ENCODE peak calls at places on chromosomes 12 and 14, in six cellular contexts. One of them, this sample, is unnamed. For H3K27me3, the result is how much of the 10 kb centered on the place peaks cover.

GRCh38 chr12:52171950-52172512 is 19.8 kb downstream of the KRT80 start:
- DNase-seq in esophagus squamous epithelium: no peak
- DNase-seq in heart left ventricle: no peak
- DNase-seq in uterus: no peak
- DNase-seq in HCT116: no peak
- DNase-seq in adrenal gland: peak
- DNase-seq in this sample: peak

GRCh38 chr14:99118046-99118721 is 153.8 kb downstream of the BCL11B start:
- DNase-seq in heart left ventricle: no peak
- DNase-seq in adrenal gland: no peak
- DNase-seq in uterus: no peak
- DNase-seq in HCT116: no peak
- DNase-seq in esophagus squamous epithelium: no peak
- DNase-seq in this sample: peak

GRCh38 chr14:103880334-103880985 is 33.1 kb upstream of the PPP1R13B start:
- DNase-seq in HCT116: no peak
- DNase-seq in uterus: peak
- DNase-seq in adrenal gland: peak
- DNase-seq in esophagus squamous epithelium: no peak
- DNase-seq in heart left ventricle: peak
- DNase-seq in this sample: peak

GRCh38 chr12:69497308-69498026 is 27.3 kb downstream of the FRS2 start:
- DNase-seq in uterus: no peak
- DNase-seq in HCT116: no peak
- DNase-seq in esophagus squamous epithelium: no peak
- DNase-seq in heart left ventricle: no peak
- DNase-seq in adrenal gland: no peak
- DNase-seq in this sample: no peak

GRCh38 chr14:23582906-23583760 is 4.5 kb upstream of the JPH4 start:
- DNase-seq in adrenal gland: no peak
- DNase-seq in uterus: no peak
- DNase-seq in esophagus squamous epithelium: no peak
- DNase-seq in HCT116: no peak
- DNase-seq in heart left ventricle: no peak
- DNase-seq in this sample: peak

GRCh38 chr12:6632026-6632978 is 3.5 kb downstream of the LPAR5 start:
- DNase-seq in uterus: no peak
- DNase-seq in adrenal gland: no peak
- DNase-seq in heart left ventricle: no peak
- DNase-seq in esophagus squamous epithelium: no peak
- DNase-seq in HCT116: no peak
- DNase-seq in this sample: no peak

GRCh38 chr14:58919262-58919661 is 269.2 kb upstream of the DAAM1 start:
- DNase-seq in HCT116: no peak
- DNase-seq in heart left ventricle: no peak
- DNase-seq in adrenal gland: no peak
- DNase-seq in esophagus squamous epithelium: no peak
- DNase-seq in uterus: no peak
- DNase-seq in this sample: no peak

GRCh38 chr12:66900616-66901015 is 221.7 kb upstream of the GRIP1 start:
- DNase-seq in heart left ventricle: no peak
- DNase-seq in adrenal gland: no peak
- DNase-seq in esophagus squamous epithelium: no peak
- DNase-seq in HCT116: no peak
- DNase-seq in uterus: no peak
- DNase-seq in this sample: no peak

GRCh38 chr12:41980390-41980789 is 164.3 kb downstream of the GXYLT1 start:
- DNase-seq in heart left ventricle: no peak
- DNase-seq in adrenal gland: no peak
- DNase-seq in uterus: no peak
- DNase-seq in HCT116: no peak
- DNase-seq in esophagus squamous epithelium: no peak
- DNase-seq in this sample: no peak

GRCh38 chr12:130965214-130965613 is 11.5 kb downstream of the ADGRD1 start:
- DNase-seq in adrenal gland: no peak
- DNase-seq in uterus: no peak
- DNase-seq in esophagus squamous epithelium: no peak
- DNase-seq in heart left ventricle: no peak
- DNase-seq in HCT116: no peak
- DNase-seq in this sample: no peak
- TF ChIP-seq POLR2A in adrenal gland: no peak
- TF ChIP-seq POLR2A in uterus: no peak
- TF ChIP-seq POLR2A in esophagus squamous epithelium: no peak
- TF ChIP-seq POLR2A in heart left ventricle: no peak
- TF ChIP-seq POLR2A in HCT116: no peak
- TF ChIP-seq POLR2A in this sample: no peak

DNA sequence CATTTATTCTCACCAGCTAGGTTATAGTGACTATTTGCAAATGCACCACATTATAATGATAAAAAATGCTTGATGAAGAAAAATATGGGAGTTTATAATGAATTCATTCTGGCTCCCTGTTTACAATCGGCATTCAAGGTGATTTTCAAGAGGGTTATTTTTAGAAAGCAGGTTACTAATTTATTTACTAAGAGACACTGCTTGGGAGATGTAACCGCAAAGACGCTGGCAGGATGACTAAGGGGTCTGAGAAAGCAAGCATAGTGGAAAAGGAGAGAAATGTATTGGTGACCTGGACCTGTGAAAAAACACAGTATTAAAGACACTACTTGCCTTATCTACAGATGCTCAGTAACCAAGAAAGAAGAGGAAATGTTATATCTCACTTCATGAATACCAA is 13.3 kb upstream of the PITPNM2 start:
- DNase-seq in HCT116: no peak
- DNase-seq in esophagus squamous epithelium: no peak
- DNase-seq in adrenal gland: no peak
- DNase-seq in heart left ventricle: no peak
- DNase-seq in uterus: no peak
- DNase-seq in this sample: no peak
- H3K27me3 ChIP-seq in HCT116: under half
- H3K27me3 ChIP-seq in esophagus squamous epithelium: under half
- H3K27me3 ChIP-seq in adrenal gland: under half
- H3K27me3 ChIP-seq in heart left ventricle: under half
- H3K27me3 ChIP-seq in uterus: under half
- H3K27me3 ChIP-seq in this sample: under half

DNA sequence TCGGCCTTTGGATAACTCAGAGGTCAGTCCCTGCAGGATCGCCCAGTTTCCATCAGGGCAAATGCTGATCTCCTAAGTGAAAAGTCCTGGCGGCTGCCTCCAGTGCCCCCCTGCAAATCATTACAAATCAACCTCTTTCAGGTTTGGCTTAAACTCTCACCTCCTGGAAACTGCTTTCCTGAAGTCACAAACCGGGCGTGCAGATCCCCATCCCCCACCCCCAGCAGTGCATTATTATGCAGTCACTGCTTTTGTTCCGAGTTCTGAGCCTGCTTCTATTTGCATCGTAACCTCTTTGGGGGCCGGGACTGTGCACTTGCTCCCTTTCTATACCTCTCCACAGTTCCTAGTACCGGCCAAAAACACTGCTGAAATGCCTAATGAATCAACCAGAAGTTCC is at the start of gene USP44:
- DNase-seq in esophagus squamous epithelium: no peak
- DNase-seq in uterus: no peak
- DNase-seq in HCT116: no peak
- DNase-seq in adrenal gland: no peak
- DNase-seq in heart left ventricle: no peak
- DNase-seq in this sample: no peak
- TF ChIP-seq POLR2A in esophagus squamous epithelium: no peak
- TF ChIP-seq POLR2A in uterus: no peak
- TF ChIP-seq POLR2A in HCT116: no peak
- TF ChIP-seq POLR2A in adrenal gland: no peak
- TF ChIP-seq POLR2A in heart left ventricle: no peak
- TF ChIP-seq POLR2A in this sample: no peak

GRCh38 chr14:69859591-69859990 is 19.6 kb upstream of the SMOC1 start:
- DNase-seq in heart left ventricle: no peak
- DNase-seq in adrenal gland: no peak
- DNase-seq in esophagus squamous epithelium: no peak
- DNase-seq in HCT116: no peak
- DNase-seq in uterus: no peak
- DNase-seq in this sample: no peak
- H3K27me3 ChIP-seq in heart left ventricle: under half
- H3K27me3 ChIP-seq in adrenal gland: under half
- H3K27me3 ChIP-seq in esophagus squamous epithelium: under half
- H3K27me3 ChIP-seq in HCT116: under half
- H3K27me3 ChIP-seq in uterus: under half
- H3K27me3 ChIP-seq in this sample: under half

GRCh38 chr14:64755661-64756265 is 51.5 kb downstream of the PLEKHG3 start:
- DNase-seq in uterus: no peak
- DNase-seq in adrenal gland: no peak
- DNase-seq in heart left ventricle: peak
- DNase-seq in HCT116: no peak
- DNase-seq in esophagus squamous epithelium: no peak
- DNase-seq in this sample: no peak
- TF ChIP-seq POLR2A in uterus: no peak
- TF ChIP-seq POLR2A in adrenal gland: no peak
- TF ChIP-seq POLR2A in heart left ventricle: no peak
- TF ChIP-seq POLR2A in HCT116: no peak
- TF ChIP-seq POLR2A in esophagus squamous epithelium: no peak
- TF ChIP-seq POLR2A in this sample: no peak

GRCh38 chr14:92348154-92348553 is 25.2 kb downstream of the SLC24A4 start:
- DNase-seq in uterus: no peak
- DNase-seq in adrenal gland: no peak
- DNase-seq in esophagus squamous epithelium: no peak
- DNase-seq in heart left ventricle: no peak
- DNase-seq in HCT116: no peak
- DNase-seq in this sample: no peak

GRCh38 chr14:92352158-92352985 is 29.4 kb downstream of the SLC24A4 start:
- DNase-seq in HCT116: peak
- DNase-seq in uterus: no peak
- DNase-seq in adrenal gland: no peak
- DNase-seq in heart left ventricle: no peak
- DNase-seq in esophagus squamous epithelium: no peak
- DNase-seq in this sample: no peak

GRCh38 chr14:92356677-92357076 is 33.7 kb downstream of the SLC24A4 start:
- DNase-seq in adrenal gland: no peak
- DNase-seq in uterus: no peak
- DNase-seq in HCT116: no peak
- DNase-seq in esophagus squamous epithelium: no peak
- DNase-seq in heart left ventricle: no peak
- DNase-seq in this sample: no peak

GRCh38 chr14:92353447-92353846 is 30.5 kb downstream of the SLC24A4 start:
- DNase-seq in adrenal gland: no peak
- DNase-seq in uterus: no peak
- DNase-seq in esophagus squamous epithelium: no peak
- DNase-seq in heart left ventricle: no peak
- DNase-seq in HCT116: no peak
- DNase-seq in this sample: no peak

DNA sequence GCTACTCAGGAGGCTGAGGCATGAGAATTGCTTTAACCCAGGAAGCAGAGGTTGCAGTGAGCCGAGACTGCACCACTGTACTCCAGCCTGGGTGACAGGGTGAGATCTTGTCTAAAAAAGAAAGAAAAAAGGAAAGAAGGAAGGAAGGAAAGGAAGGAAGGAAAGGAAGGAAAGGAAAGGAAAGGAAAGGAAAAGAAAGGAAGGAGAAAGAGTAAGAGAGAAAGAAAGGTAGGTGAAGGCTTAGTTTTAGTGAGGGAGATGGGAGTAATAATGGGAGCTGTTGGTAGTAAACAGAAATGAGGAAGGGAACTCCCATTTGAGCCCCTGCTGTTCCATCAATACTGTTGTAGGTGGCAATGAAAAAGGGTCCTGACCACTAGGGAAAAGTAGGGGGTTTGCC is 28.8 kb downstream of the SLC24A4 start:
- DNase-seq in heart left ventricle: no peak
- DNase-seq in uterus: no peak
- DNase-seq in adrenal gland: no peak
- DNase-seq in HCT116: no peak
- DNase-seq in esophagus squamous epithelium: no peak
- DNase-seq in this sample: no peak
- H3K27me3 ChIP-seq in heart left ventricle: under half
- H3K27me3 ChIP-seq in uterus: under half
- H3K27me3 ChIP-seq in adrenal gland: under half
- H3K27me3 ChIP-seq in HCT116: under half
- H3K27me3 ChIP-seq in esophagus squamous epithelium: under half
- H3K27me3 ChIP-seq in this sample: under half

This sample was measured in stomach.